ENCODE peak calls at places on chromosomes 7 and 10, in six cellular contexts. B is WERI-Rb-1; V is stimulated activated CD8-positive, alpha-beta memory T cell treated with anti-CD3 and anti-CD28 coated beads, Interleukin-2, amount 100 ng/mL, for 1 hour; D is adipocyte; R is left cardiac atrium; U is stimulated activated CD4-positive, alpha-beta T cell treated with anti-CD3 and anti-CD28 coated beads, Interleukin-4, amount 100 ng/mL, for 1 hour. E is an unnamed sample.

GRCh38 chr7:106276513-106276912 is 8.3 kb downstream of the NAMPT start:
- DNase-seq in B (no peak), V (no peak), D (no peak), R (no peak), U (no peak), E (no peak)

GRCh38 chr10:131448171-131448570 is 136.7 kb upstream of the TCERG1L start:
- DNase-seq in B (no peak), V (no peak), D (no peak), R (no peak), U (no peak), E (no peak)

GRCh38 chr10:103765168-103765567 is 90.2 kb downstream of the SH3PXD2A start:
- DNase-seq in B (no peak), V (no peak), D (no peak), R (no peak), U (no peak), E (no peak)

GRCh38 chr7:122901250-122901649 is 15.0 kb upstream of the CADPS2 start:
- DNase-seq in B (no peak), V (no peak), D (peak), R (no peak), U (no peak), E (no peak)

GRCh38 chr10:24806262-24806661 is 82.6 kb upstream of the ARHGAP21 start:
- DNase-seq in B (no peak), V (no peak), D (no peak), R (no peak), U (no peak), E (no peak)

GRCh38 chr7:100827330-100828226 is at the start of gene EPHB4:
- DNase-seq in B (no peak), V (no peak), D (peak), R (peak), U (peak), E (peak)

GRCh38 chr10:130728531-130729215 is 582.8 kb downstream of the TCERG1L start:
- DNase-seq in B (no peak), V (no peak), D (no peak), R (no peak), U (no peak), E (no peak)

GRCh38 chr7:156442503-156442902 is 198.1 kb upstream of the RNF32 start:
- DNase-seq in B (no peak), V (no peak), D (no peak), R (no peak), U (no peak), E (no peak)

GRCh38 chr7:24301703-24302102 is 17.7 kb downstream of the NPY start:
- DNase-seq in B (no peak), V (no peak), D (no peak), R (no peak), U (no peak), E (no peak)

GRCh38 chr7:150556521-150557138 is 10.6 kb upstream of the GIMAP4 start:
- DNase-seq in B (no peak), V (no peak), D (no peak), R (no peak), U (no peak), E (peak)

GRCh38 chr7:126937196-126937595 is 315.5 kb downstream of the GRM8 start:
- DNase-seq in B (no peak), V (no peak), D (no peak), R (no peak), U (no peak), E (no peak)

GRCh38 chr10:80484243-80484642 is 30.1 kb downstream of the TSPAN14 start:
- DNase-seq in B (no peak), V (no peak), D (no peak), R (no peak), U (no peak), E (no peak)

GRCh38 chr10:71761105-71761511 is 12.2 kb downstream of the VSIR start:
- DNase-seq in B (no peak), V (no peak), D (no peak), R (no peak), U (peak), E (no peak)

GRCh38 chr7:150904342-150904909 is 52.1 kb downstream of the AOC1 start:
- DNase-seq in B (no peak), V (no peak), D (no peak), R (no peak), U (no peak), E (no peak)

GRCh38 chr10:71085689-71086438 is 126.5 kb upstream of the UNC5B start:
- DNase-seq in B (peak), V (no peak), D (no peak), R (no peak), U (no peak), E (no peak)

GRCh38 chr10:74900297-74900696 is 73.9 kb downstream of the KAT6B start:
- DNase-seq in B (no peak), V (no peak), D (no peak), R (no peak), U (no peak), E (peak)

GRCh38 chr10:7411671-7412481 is 1.0 kb upstream of the SFMBT2 start:
- DNase-seq in B (no peak), V (no peak), D (no peak), R (no peak), U (peak), E (no peak)

GRCh38 chr7:21944616-21945373 is 904 bp downstream of the CDCA7L start:
- DNase-seq in B (peak), V (no peak), D (peak), R (peak), U (peak), E (peak)

GRCh38 chr7:95104739-95105138 is 197.3 kb downstream of the PPP1R9A start:
- DNase-seq in B (no peak), V (no peak), D (no peak), R (no peak), U (no peak), E (no peak)

GRCh38 chr10:115747811-115748210 is 525.2 kb downstream of the GFRA1 start:
- DNase-seq in B (no peak), V (no peak), D (no peak), R (no peak), U (no peak), E (no peak)

GRCh38 chr7:80372415-80372814 is 139.4 kb downstream of the GNAT3 start:
- DNase-seq in B (no peak), V (no peak), D (peak), R (no peak), U (no peak), E (no peak)

GRCh38 chr10:19710600-19710999 is 105.6 kb upstream of the PLXDC2 start:
- DNase-seq in B (no peak), V (no peak), D (no peak), R (no peak), U (no peak), E (no peak)

GRCh38 chr10:23158370-23158769 is 33.7 kb upstream of the PTF1A start:
- DNase-seq in B (peak), V (no peak), D (peak), R (no peak), U (peak), E (peak)

GRCh38 chr7:157660971-157661610 is 324.3 kb downstream of the DNAJB6 start:
- DNase-seq in B (peak), V (no peak), D (no peak), R (no peak), U (no peak), E (no peak)

GRCh38 chr10:49005270-49005669 is 65.6 kb upstream of the LRRC18 start:
- DNase-seq in B (no peak), V (no peak), D (no peak), R (no peak), U (no peak), E (no peak)

GRCh38 chr7:28296571-28297483 is 115.5 kb upstream of the CREB5 start:
- DNase-seq in B (peak), V (peak), D (peak), R (peak), U (peak), E (no peak)

GRCh38 chr10:95447733-95448132 is 113.4 kb downstream of the SORBS1 start:
- DNase-seq in B (no peak), V (no peak), D (no peak), R (peak), U (no peak), E (no peak)

GRCh38 chr10:126895214-126895781 is 9.9 kb upstream of the DOCK1 start:
- DNase-seq in B (no peak), V (no peak), D (no peak), R (no peak), U (no peak), E (no peak)

GRCh38 chr10:126651461-126651860 is 19.0 kb downstream of the C10orf90 start:
- DNase-seq in B (no peak), V (no peak), D (no peak), R (no peak), U (no peak), E (no peak)

GRCh38 chr10:23521735-23522134 is 82.9 kb downstream of the OTUD1 start:
- DNase-seq in B (no peak), V (no peak), D (no peak), R (no peak), U (no peak), E (no peak)

GRCh38 chr7:32093415-32094408 is 23.5 kb upstream of the PDE1C start:
- DNase-seq in B (no peak), V (no peak), D (peak), R (peak), U (no peak), E (no peak)

GRCh38 chr7:30921951-30922401 is 10.3 kb downstream of the AQP1 start:
- DNase-seq in B (no peak), V (no peak), D (no peak), R (peak), U (no peak), E (no peak)

GRCh38 chr7:115096262-115096661 is 174.4 kb downstream of the MDFIC start:
- DNase-seq in B (no peak), V (no peak), D (no peak), R (peak), U (no peak), E (no peak)

GRCh38 chr7:66505531-66506451 is 122.9 kb upstream of the KCTD7 start:
- DNase-seq in B (peak), V (no peak), D (no peak), R (peak), U (no peak), E (peak)